ENCODE peak calls at places on chromosomes 11 and 22, in four cellular contexts. P is GM12878, T is K562, W is HepG2. G is an unnamed sample.

GRCh38 chr11:108654994-108655631 is 9.8 kb upstream of the DDX10 start:
- DNase-seq in P (no peak), T (peak; percentile 72), W (peak; percentile 43), G (peak; percentile 54)

GRCh38 chr11:26522912-26523610 is 49.0 kb downstream of the MUC15 start:
- DNase-seq in P (no peak), T (peak; percentile 7), W (peak; percentile 32), G (no peak)

GRCh38 chr11:42571486-42572230 is 740.1 kb upstream of the API5 start:
- DNase-seq in P (no peak), T (no peak), W (no peak), G (no peak)

GRCh38 chr22:49787861-49788260 is 39.8 kb downstream of the BRD1 start:
- DNase-seq in P (no peak), T (no peak), W (no peak), G (no peak)

GRCh38 chr11:72851726-72852125 is 37.5 kb downstream of the ATG16L2 start:
- DNase-seq in P (no peak), T (no peak), W (no peak), G (no peak)

GRCh38 chr22:46813816-46814597 is 51.6 kb downstream of the TBC1D22A start:
- DNase-seq in P (no peak), T (no peak), W (no peak), G (no peak)

GRCh38 chr11:86802601-86803051 is 2.3 kb downstream of the PRSS23 start:
- DNase-seq in P (no peak), T (peak; percentile 43), W (peak; percentile 40), G (peak; percentile 53)

GRCh38 chr11:122141757-122142156 is 25.7 kb upstream of the BLID start:
- DNase-seq in P (no peak), T (no peak), W (no peak), G (no peak)

GRCh38 chr11:125429174-125429707 is 66.8 kb downstream of the FEZ1 start:
- DNase-seq in P (no peak), T (peak; percentile 80), W (peak; percentile 35), G (peak; percentile 72)

GRCh38 chr11:108018708-108019107 is 10.0 kb downstream of the CUL5 start:
- DNase-seq in P (no peak), T (no peak), W (no peak), G (no peak)

GRCh38 chr11:62433553-62434301 is 14.9 kb downstream of the SCGB1A1 start:
- DNase-seq in P (no peak), T (no peak), W (no peak), G (no peak)

GRCh38 chr22:25359601-25360261 is 140.3 kb downstream of the CRYBB2 start:
- DNase-seq in P (no peak), T (no peak), W (no peak), G (no peak)

GRCh38 chr11:9076661-9077060 is 14.7 kb downstream of the SCUBE2 start:
- DNase-seq in P (no peak), T (no peak), W (no peak), G (no peak)

GRCh38 chr11:96228472-96228871 is 114.5 kb downstream of the MAML2 start:
- DNase-seq in P (no peak), T (no peak), W (peak; percentile 68), G (no peak)

GRCh38 chr11:121459413-121460041 is 6.8 kb upstream of the SORL1-AS1 start:
- DNase-seq in P (no peak), T (no peak), W (peak; percentile 97), G (no peak)

GRCh38 chr11:17637901-17638300 is 81.5 kb upstream of the MYOD1 start:
- DNase-seq in P (no peak), T (no peak), W (no peak), G (no peak)

GRCh38 chr11:109423114-109423859 is 1.3 kb downstream of the C11orf87 start:
- DNase-seq in P (no peak), T (no peak), W (no peak), G (no peak)

GRCh38 chr11:124276081-124276480 is 19.9 kb downstream of the OR8G5 start:
- DNase-seq in P (no peak), T (peak; percentile 71), W (no peak), G (no peak)

GRCh38 chr11:45930031-45930794 is 7.8 kb downstream of the LARGE2 start:
- DNase-seq in P (peak; percentile 88), T (peak; percentile 24), W (no peak), G (no peak)

GRCh38 chr11:4581443-4581842 is at the start of gene OR52I2:
- DNase-seq in P (no peak), T (no peak), W (no peak), G (no peak)

GRCh38 chr11:6782720-6783119 is at the start of gene OR2AG1:
- DNase-seq in P (no peak), T (no peak), W (no peak), G (no peak)

GRCh38 chr22:25492950-25493790 is 71.3 kb upstream of the GRK3 start:
- DNase-seq in P (no peak), T (no peak), W (no peak), G (no peak)

GRCh38 chr11:74282863-74283484 is 28.5 kb downstream of the P4HA3 start:
- DNase-seq in P (no peak), T (peak; percentile 9), W (no peak), G (no peak)

GRCh38 chr11:74288911-74289310 is 22.5 kb downstream of the P4HA3 start:
- DNase-seq in P (no peak), T (no peak), W (no peak), G (no peak)

GRCh38 chr11:74284466-74284865 is 27.0 kb downstream of the P4HA3 start:
- DNase-seq in P (no peak), T (no peak), W (no peak), G (no peak)

GRCh38 chr11:74283580-74284180 is 27.8 kb downstream of the P4HA3 start:
- DNase-seq in P (no peak), T (no peak), W (no peak), G (no peak)

DNA sequence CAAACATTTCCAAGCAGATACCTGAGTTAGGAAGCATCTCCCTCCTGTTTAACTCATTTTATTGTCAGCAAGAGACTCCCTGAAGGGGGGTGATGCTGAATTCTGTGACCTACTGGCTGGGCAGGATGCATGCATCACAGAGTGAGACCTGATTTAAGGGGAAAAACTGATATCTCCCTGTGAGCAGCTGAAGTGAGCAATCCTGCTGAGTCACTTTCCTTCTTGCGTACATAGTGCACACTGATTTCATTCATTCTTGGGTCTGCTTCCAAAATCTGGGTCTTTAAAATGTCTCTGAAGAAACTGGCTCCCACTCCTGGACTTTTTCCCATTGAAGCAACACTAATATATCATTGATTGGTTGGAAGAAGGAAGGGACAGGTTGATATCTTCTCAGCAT is 23.3 kb downstream of the P4HA3 start:
- DNase-seq in P (no peak), T (peak; percentile 29), W (no peak), G (no peak)
- TF ChIP-seq TARDBP in P (no peak), T (no peak), W (no peak), G (no peak)

GRCh38 chr11:2930705-2931415 is 1.6 kb upstream of the PHLDA2 start:
- DNase-seq in P (peak; percentile 16), T (peak; percentile 75), W (peak; percentile 68), G (peak; percentile 53)
- TF ChIP-seq FOXK2 in P (no peak), T (no peak), W (no peak), G (no peak)

DNA sequence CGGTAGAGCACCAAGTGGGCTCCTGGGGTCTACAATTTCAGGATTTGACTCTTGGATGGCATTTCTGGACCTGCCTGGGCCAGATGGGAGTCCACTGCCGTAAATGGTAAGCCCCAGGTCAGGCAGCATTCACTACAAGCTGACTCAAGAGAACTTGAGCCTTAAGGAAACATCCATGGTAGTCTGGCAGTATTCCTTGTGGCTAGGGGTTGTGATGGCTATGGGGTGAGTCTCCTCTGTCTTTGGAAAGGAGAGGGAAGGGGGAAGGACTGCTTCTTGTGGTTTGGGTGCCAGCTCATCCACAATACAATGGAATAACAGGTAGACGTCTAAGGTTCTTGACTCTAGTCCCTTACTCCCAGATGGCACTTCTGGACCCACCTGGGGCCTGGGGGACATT is 32.3 kb upstream of the POU2AF2 start:
- DNase-seq in P (no peak), T (no peak), W (no peak), G (no peak)
- TF ChIP-seq TARDBP in P (no peak), T (no peak), W (no peak), G (no peak)

GRCh38 chr11:117816846-117817212 is 7.7 kb downstream of the FXYD2 start:
- DNase-seq in P (no peak), T (no peak), W (no peak), G (no peak)

GRCh38 chr11:117817213-117818035 is 7.1 kb downstream of the FXYD2 start:
- DNase-seq in P (peak; percentile 93), T (peak; percentile 78), W (peak; percentile 49), G (peak; percentile 80)

GRCh38 chr11:117820071-117820470 is 4.5 kb downstream of the FXYD2 start:
- DNase-seq in P (no peak), T (no peak), W (no peak), G (no peak)

GRCh38 chr11:117819096-117820040 is 5.2 kb downstream of the FXYD2 start:
- DNase-seq in P (no peak), T (peak; percentile 83), W (peak; percentile 61), G (peak; percentile 77)

GRCh38 chr11:117818036-117818858 is 6.3 kb downstream of the FXYD2 start:
- DNase-seq in P (no peak), T (no peak), W (no peak), G (no peak)
- TF ChIP-seq FOXK2 in P (no peak), T (no peak), W (no peak), G (no peak)

GRCh38 chr11:10529279-10529678 is 11.7 kb downstream of the RNF141 start:
- DNase-seq in P (no peak), T (no peak), W (no peak), G (no peak)
- TF ChIP-seq TARDBP in P (no peak), T (no peak), W (no peak), G (no peak)

GRCh38 chr11:66718320-66718971 is 10.6 kb downstream of the SPTBN2 start:
- DNase-seq in P (no peak), T (no peak), W (peak; percentile 39), G (no peak)

GRCh38 chr11:66717925-66718319 is 11.1 kb downstream of the SPTBN2 start:
- DNase-seq in P (no peak), T (no peak), W (no peak), G (no peak)

GRCh38 chr11:66720899-66721470 is 8.0 kb downstream of the SPTBN2 start:
- DNase-seq in P (no peak), T (no peak), W (no peak), G (no peak)

GRCh38 chr11:66720223-66720898 is 8.7 kb downstream of the SPTBN2 start:
- DNase-seq in P (no peak), T (no peak), W (peak; percentile 83), G (no peak)

DNA sequence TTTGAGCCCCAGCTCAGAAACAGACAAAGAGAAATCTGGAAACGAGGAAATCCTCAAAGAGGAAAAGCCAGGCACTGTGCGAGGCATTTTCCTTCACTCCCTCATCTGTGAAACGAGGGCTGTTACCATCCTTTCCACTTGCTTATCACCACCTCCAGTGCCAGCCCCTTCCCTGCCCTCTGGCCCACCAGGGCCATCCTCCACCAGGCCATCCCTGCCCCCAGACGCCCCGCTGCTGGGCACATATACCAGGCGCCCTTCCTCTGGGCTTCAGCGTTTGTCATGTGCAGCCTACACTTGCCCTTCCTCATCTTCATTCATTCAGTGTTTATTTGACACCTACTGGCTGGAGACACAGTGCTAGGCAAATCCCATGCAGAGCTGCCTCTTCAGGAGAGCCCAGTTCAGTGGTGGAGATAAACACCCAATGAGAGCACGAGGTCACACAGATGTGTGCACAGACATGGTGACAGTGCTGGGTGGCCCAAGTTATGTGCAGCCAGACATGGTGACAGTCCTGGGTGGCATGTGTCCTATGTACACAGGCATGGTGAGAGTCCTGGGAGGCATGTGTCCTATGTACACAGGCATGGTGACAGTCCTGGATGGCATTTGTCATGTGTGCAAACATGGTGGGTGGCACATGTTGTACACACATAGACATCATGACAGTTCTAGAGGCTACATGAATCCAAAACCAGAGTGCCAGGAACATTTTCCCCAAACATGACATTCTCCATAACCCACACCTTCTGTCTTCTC is 9.7 kb downstream of the SPTBN2 start:
- DNase-seq in P (no peak), T (no peak), W (peak; percentile 30), G (no peak)
- TF ChIP-seq FOXK2 in P (no peak), T (no peak), W (no peak), G (no peak)

G was measured in HEK293T.